ENCODE peak calls at places on chromosomes 2 and 18, in four cellular contexts. I is K562, O is left ventricle myocardium inferior, L is SK-N-SH. T is an unnamed sample.

GRCh38 chr2:32591669-32592463 is 36.0 kb upstream of the TTC27 start:
- DNase-seq in I (peak; percentile 14), O (no peak), L (no peak), T (no peak)

GRCh38 chr2:31239842-31240198 is 5.9 kb downstream of the EHD3 start:
- DNase-seq in I (no peak), O (peak; percentile 67), L (no peak), T (no peak)

GRCh38 chr2:158667567-158667966 is 127.5 kb upstream of the DAPL1 start:
- DNase-seq in I (no peak), O (no peak), L (no peak), T (no peak)

GRCh38 chr2:54945401-54946219 is 104.6 kb downstream of the RTN4 start:
- DNase-seq in I (no peak), O (peak; percentile 41), L (no peak), T (no peak)

GRCh38 chr2:101697124-101697793 is at the start of gene MAP4K4:
- DNase-seq in I (peak; percentile 79), O (peak; percentile 92), L (peak; percentile 90), T (peak; percentile 47)

GRCh38 chr2:120959426-120959825 is 223.8 kb downstream of the GLI2 start:
- DNase-seq in I (no peak), O (peak; percentile 41), L (peak; percentile 52), T (no peak)

GRCh38 chr2:83594261-83594660 is 864.8 kb downstream of the SUCLG1 start:
- DNase-seq in I (no peak), O (no peak), L (no peak), T (no peak)

GRCh38 chr2:152573168-152573567 is 144.1 kb downstream of the PRPF40A start:
- DNase-seq in I (peak; percentile 27), O (no peak), L (peak; percentile 12), T (peak; percentile 24)

GRCh38 chr2:191985740-191986139 is 138.9 kb upstream of the CAVIN2 start:
- DNase-seq in I (no peak), O (no peak), L (no peak), T (no peak)

GRCh38 chr2:238497610-238498005 is 70.9 kb downstream of the ASB1 start:
- DNase-seq in I (no peak), O (no peak), L (no peak), T (no peak)

GRCh38 chr18:58549814-58550339 is 79.0 kb downstream of the ALPK2 start:
- DNase-seq in I (no peak), O (no peak), L (no peak), T (no peak)

GRCh38 chr18:23593720-23594119 is 7.4 kb upstream of the NPC1 start:
- DNase-seq in I (no peak), O (no peak), L (no peak), T (no peak)

GRCh38 chr2:53437371-53437770 is 330.2 kb upstream of the CHAC2 start:
- DNase-seq in I (no peak), O (no peak), L (no peak), T (no peak)

GRCh38 chr2:69915050-69915945 is at the start of gene MXD1:
- DNase-seq in I (peak; percentile 47), O (peak; percentile 23), L (peak; percentile 56), T (peak; percentile 29)

GRCh38 chr2:101265893-101266499 is 13.3 kb downstream of the CNOT11 start:
- DNase-seq in I (no peak), O (peak; percentile 22), L (no peak), T (no peak)

GRCh38 chr2:145068509-145068908 is 548.6 kb upstream of the ZEB2 start:
- DNase-seq in I (no peak), O (no peak), L (no peak), T (no peak)

GRCh38 chr18:55353806-55354205 is 234.2 kb downstream of the TCF4 start:
- DNase-seq in I (no peak), O (no peak), L (no peak), T (no peak)

DNA sequence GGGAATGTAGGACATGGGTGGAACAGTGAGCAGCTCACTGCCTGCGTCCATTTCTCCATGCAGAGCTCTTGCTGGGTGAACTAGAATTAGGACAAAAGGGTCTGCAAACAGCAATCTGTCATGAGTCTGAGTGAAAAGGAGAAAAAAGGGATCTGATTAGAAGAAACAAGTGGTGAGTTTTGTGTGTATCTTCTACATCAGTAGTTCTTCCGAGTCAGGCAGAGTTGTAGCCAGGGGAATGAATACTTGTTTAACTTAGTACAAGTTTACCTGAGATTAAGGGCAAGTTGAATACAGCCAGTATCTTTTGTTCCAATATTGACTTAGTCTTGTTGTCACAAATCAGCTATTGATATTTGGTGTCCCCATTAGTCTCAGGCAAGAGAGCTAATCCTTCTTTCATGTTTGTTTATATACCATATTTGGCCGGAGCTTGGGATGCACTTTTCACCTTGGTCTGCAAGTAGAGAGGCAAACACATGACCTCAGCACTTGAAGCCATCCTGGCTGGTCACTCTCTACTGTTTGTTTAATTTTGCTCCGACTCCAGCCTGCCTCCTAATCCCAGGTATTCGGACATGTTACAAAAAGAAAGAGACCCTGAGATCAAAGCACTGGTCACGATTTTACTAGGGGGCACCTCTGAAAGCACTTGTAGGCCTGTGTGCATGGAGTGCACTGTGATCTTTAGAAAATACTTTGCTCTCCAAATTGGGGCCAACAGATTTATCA is 211.0 kb upstream of the NT5C1B start:
- DNase-seq in I (no peak), O (no peak), L (no peak), T (no peak)
- TF ChIP-seq CTCF in I (no peak), O (no peak), L (no peak), T (no peak)

GRCh38 chr2:170321526-170321925 is 143.6 kb downstream of the MYO3B start:
- DNase-seq in I (no peak), O (no peak), L (no peak), T (no peak)
- TF ChIP-seq CTCF in I (no peak), O (no peak), L (no peak), T (no peak)

DNA sequence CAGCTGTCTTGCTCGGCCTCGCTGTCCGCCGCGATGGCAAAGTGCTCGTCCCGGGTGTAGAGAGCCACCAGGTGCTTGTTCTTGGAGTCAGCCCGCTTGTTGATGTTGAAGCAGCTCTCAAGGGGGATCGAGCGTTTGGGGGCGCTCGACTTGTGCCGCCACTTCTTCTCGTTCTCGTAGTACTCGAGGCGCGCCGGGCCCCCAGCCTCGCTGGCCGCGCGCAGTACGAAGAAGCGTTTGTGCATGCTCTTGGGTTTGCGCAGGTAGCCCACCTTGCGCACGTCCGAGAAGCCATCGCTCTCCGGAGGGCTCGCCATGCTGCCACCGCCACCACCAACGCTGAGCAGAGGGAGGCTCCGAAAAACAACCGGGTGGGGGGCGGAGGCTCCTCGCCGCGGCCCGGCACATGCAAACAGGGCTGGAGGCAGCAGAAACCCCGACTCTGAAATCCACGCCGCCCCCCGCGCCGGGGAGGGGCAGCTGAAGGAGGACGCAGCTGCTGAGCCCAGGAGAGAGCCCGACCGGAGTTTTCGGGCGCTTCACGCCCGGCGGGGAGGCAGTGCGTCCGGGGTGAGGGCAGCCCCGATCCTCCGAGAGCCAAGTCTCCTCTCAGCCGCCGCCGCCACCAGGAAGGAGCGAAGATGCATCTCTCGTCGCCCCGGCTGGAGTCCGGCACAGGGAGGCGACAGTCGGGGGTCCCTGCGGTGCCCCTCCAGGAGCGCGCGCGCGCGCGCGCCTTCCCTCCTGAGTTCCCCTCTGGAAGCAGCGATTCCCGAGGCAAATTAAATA is 1.0 kb downstream of the IRS1 start:
- DNase-seq in I (no peak), O (peak; percentile 43), L (peak; percentile 74), T (no peak)
- TF ChIP-seq CTCF in I (no peak), O (peak; percentile 18), L (no peak), T (no peak)

DNA sequence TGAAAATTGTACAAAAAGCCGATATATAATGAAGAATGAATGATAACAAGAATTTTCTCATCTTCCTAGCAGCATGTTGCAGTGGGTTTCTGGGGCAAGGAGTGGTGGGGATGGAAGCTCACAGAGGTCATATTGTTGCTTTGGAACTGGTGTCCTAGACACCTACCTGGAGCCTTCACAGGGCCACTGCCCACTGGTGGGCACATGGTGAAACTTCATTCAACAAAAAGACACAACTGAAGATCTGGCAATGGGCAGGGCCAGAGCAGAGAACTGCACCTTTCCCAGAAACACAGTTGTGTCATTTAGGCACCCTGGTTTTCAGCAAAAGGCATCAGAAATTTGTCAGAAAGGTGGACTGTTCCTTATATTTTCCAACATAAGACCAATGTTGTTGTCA is 115.3 kb downstream of the FHOD3 start:
- DNase-seq in I (no peak), O (no peak), L (peak; percentile 41), T (no peak)
- TF ChIP-seq CTCF in I (peak; percentile 42), O (peak; percentile 36), L (peak; percentile 55), T (no peak)

GRCh38 chr2:75136001-75136400 is 63.3 kb downstream of the TACR1 start:
- DNase-seq in I (no peak), O (no peak), L (no peak), T (no peak)

GRCh38 chr2:75133621-75134020 is 65.7 kb downstream of the TACR1 start:
- DNase-seq in I (no peak), O (no peak), L (no peak), T (no peak)

GRCh38 chr2:75134802-75135201 is 64.5 kb downstream of the TACR1 start:
- DNase-seq in I (no peak), O (no peak), L (no peak), T (no peak)

DNA sequence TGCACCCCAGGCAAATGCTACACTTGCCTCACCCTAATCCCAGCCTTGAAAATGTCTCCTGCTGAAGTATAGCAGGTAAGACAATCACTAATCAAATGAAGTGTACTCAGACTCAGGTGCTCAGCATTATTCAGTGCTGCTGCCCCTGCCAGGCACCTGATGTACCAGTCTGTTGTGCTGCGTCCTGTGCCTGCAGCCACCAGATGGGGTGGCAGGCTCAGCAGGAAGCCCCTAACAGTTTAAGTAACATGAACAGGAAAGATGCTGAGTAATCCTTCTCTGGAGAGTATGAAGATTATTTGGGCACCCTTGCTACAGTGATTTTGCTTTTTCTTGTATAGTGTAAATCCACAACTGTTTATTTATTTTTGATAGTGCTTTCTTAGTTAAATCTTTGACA is 69.1 kb downstream of the TACR1 start:
- DNase-seq in I (no peak), O (no peak), L (peak; percentile 24), T (no peak)
- TF ChIP-seq CTCF in I (no peak), O (no peak), L (no peak), T (no peak)

GRCh38 chr2:68463287-68463877 is 3.7 kb downstream of the FBXO48 start:
- DNase-seq in I (peak; percentile 32), O (no peak), L (peak; percentile 63), T (no peak)
- TF ChIP-seq CTCF in I (peak; percentile 72), O (peak; percentile 83), L (peak; percentile 87), T (peak; percentile 86)

DNA sequence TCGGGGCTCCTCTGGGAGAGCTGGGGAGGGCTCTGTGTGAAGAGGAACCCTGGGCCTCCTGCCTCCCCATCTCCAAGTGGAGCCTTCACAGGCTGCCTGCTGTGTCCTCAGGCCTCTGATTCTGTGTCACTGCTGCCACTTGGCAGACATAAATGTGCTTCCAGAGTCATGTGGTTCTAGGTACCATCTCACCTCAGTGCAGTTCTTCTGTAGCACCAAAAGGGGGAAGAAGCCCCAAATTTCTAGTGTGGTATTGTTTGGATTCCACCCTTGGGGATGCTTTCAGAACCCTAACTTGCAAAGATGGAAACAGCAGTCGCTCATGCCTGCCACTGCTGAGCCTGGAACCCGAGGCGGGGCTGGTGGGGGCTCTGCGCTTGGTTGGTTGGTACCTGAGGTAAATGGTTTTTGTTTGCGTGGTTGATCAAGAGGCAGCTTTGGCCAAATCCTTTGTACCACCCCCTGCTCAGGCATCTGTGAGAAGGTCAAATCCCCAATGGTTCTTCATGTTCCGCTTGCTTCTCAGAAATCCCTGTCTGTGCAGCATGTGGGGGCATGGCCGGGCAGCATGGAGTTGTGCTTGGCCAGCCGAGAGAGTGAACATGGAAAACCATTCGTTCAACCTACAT is 27.5 kb downstream of the COA5 start:
- DNase-seq in I (no peak), O (no peak), L (no peak), T (no peak)
- TF ChIP-seq CTCF in I (no peak), O (no peak), L (no peak), T (no peak)

T was measured in natural killer cell.